ENCODE peak calls at places on chromosomes 4 and X, in eight cellular contexts. E is AG10803, G is AG09309, M is heart left ventricle, F is HepG2, B is transverse colon, S is Karpas-422, Y is fibroblast of the aortic adventitia. W is an unnamed sample.

GRCh38 chr4:168386002-168386401 is 67.5 kb upstream of the DDX60 start:
- DNase-seq in E (peak), G (no peak), M (no peak), F (no peak), B (no peak), S (no peak), Y (peak), W (no peak)

GRCh38 chr4:6992728-6993655 is 50.2 kb upstream of the TADA2B start:
- DNase-seq in E (peak), G (no peak), M (no peak), F (no peak), B (no peak), S (no peak), Y (no peak), W (no peak)

GRCh38 chr4:177322881-177323280 is 13.2 kb downstream of the NEIL3 start:
- DNase-seq in E (no peak), G (no peak), M (no peak), F (no peak), B (no peak), S (no peak), Y (peak), W (no peak)

GRCh38 chrX:65595460-65595876 is 60.9 kb upstream of the LAS1L start:
- DNase-seq in E (peak), G (peak), M (peak), F (peak), B (peak), S (peak), Y (peak), W (peak)

GRCh38 chrX:105975382-105975781 is 63.1 kb downstream of the SERPINA7 start:
- DNase-seq in E (no peak), G (no peak), M (no peak), F (peak), B (no peak), S (peak), Y (peak), W (no peak)

GRCh38 chr4:132056466-132056865 is 1092.6 kb upstream of the PCDH10 start:
- DNase-seq in E (no peak), G (no peak), M (no peak), F (no peak), B (no peak), S (no peak), Y (peak), W (no peak)

GRCh38 chrX:57364145-57364544 is 77.6 kb downstream of the FAAH2 start:
- DNase-seq in E (no peak), G (no peak), M (no peak), F (no peak), B (no peak), S (no peak), Y (no peak), W (no peak)

GRCh38 chr4:151717271-151717670 is 43.5 kb downstream of the GATB start:
- DNase-seq in E (no peak), G (no peak), M (no peak), F (no peak), B (no peak), S (no peak), Y (no peak), W (no peak)

GRCh38 chrX:97311066-97311778 is 427.5 kb downstream of the RPA4 start:
- DNase-seq in E (no peak), G (no peak), M (no peak), F (no peak), B (no peak), S (no peak), Y (no peak), W (no peak)

GRCh38 chr4:1318488-1319213 is 28.4 kb upstream of the UVSSA start:
- DNase-seq in E (no peak), G (no peak), M (peak), F (no peak), B (no peak), S (no peak), Y (no peak), W (no peak)

GRCh38 chrX:41178201-41178600 is 93.0 kb downstream of the USP9X start:
- DNase-seq in E (no peak), G (no peak), M (no peak), F (no peak), B (no peak), S (peak), Y (no peak), W (no peak)

GRCh38 chr4:148800943-148801342 is 358.7 kb upstream of the NR3C2 start:
- DNase-seq in E (peak), G (no peak), M (no peak), F (no peak), B (no peak), S (no peak), Y (no peak), W (no peak)

GRCh38 chr4:52103314-52103713 is 52.2 kb downstream of the SPATA18 start:
- DNase-seq in E (peak), G (no peak), M (no peak), F (no peak), B (no peak), S (peak), Y (peak), W (no peak)

DNA sequence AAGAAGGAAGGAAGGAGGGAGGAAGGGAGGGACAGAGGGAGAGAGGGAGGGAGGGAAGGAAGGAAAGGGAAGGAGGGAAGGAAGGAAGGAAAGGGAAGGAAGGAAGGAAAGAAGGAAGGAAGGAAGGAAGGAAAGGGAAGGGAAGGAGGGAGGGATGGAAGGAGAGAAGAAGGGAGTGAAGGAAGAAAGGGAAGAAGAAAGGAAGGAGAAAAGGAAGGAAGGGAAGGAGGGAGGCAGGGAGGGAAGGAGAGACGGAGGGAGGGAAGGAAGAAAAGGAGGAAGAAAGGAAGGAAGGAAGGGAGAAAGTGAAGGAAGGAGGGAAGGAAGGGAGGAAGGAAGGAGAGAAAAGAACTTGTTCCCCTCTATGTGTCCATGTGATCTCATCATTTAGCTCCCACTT is 465.0 kb downstream of the KCTD8 start:
- DNase-seq in E (no peak), G (no peak), M (no peak), F (no peak), B (no peak), S (no peak), Y (no peak), W (no peak)
- H3K4me3 ChIP-seq in E (no peak), G (no peak), M (no peak), F (no peak), B (no peak), S (no peak), Y (no peak), W (no peak)

GRCh38 chr4:54440394-54441223 is 211.5 kb downstream of the PDGFRA start:
- DNase-seq in E (peak), G (no peak), M (no peak), F (no peak), B (no peak), S (peak), Y (peak), W (no peak)

GRCh38 chr4:54449999-54450398 is 207.8 kb upstream of the KIT start:
- DNase-seq in E (no peak), G (no peak), M (no peak), F (no peak), B (no peak), S (no peak), Y (no peak), W (no peak)

GRCh38 chr4:54446556-54446955 is 211.2 kb upstream of the KIT start:
- DNase-seq in E (peak), G (no peak), M (no peak), F (no peak), B (no peak), S (no peak), Y (no peak), W (no peak)
- H3K4me3 ChIP-seq in E (no peak), G (no peak), M (no peak), F (no peak), B (no peak), S (no peak), Y (no peak), W (no peak)

DNA sequence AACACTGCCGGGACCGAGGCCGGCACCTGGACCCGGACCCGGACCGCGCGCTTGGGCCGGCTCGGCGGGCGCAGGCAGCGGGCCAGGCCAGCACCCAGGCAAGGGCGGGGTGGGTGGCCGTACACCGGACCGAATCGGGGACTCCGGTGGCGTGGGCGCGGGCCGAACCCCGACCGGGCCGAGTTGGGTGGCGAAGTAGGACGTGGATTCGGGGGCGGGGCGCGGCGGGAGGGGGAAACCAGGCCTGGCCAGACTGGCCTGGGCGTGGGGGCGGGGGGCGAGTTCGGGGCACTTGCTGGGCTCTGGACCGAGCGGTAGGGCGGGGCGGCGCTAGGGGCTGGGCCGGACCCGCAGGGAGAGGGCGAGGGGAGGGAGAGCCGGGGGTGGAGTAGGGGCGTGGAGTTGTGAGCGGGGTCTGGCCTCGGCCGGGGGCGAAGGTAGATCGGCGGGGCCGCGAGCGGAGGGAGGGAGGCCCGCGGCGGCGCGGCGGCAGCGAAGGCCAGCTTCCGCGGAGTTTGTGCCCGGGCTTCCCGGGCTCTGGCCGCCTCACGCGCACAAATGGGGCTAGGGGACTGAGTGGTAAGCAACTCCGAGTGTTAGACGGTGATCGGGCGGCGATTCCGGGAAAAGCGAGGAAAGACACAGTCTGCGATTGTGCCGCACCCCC is 1.8 kb upstream of the BCORL1 start:
- DNase-seq in E (no peak), G (no peak), M (peak), F (peak), B (peak), S (no peak), Y (no peak), W (no peak)
- H3K4me3 ChIP-seq in E (peak), G (no peak), M (no peak), F (peak), B (no peak), S (no peak), Y (peak), W (no peak)

GRCh38 chr4:82047731-82048130 is 326.1 kb downstream of the HNRNPD start:
- DNase-seq in E (no peak), G (no peak), M (no peak), F (no peak), B (no peak), S (no peak), Y (no peak), W (no peak)
- H3K4me3 ChIP-seq in E (no peak), G (no peak), M (no peak), F (no peak), B (no peak), S (no peak), Y (no peak), W (no peak)

DNA sequence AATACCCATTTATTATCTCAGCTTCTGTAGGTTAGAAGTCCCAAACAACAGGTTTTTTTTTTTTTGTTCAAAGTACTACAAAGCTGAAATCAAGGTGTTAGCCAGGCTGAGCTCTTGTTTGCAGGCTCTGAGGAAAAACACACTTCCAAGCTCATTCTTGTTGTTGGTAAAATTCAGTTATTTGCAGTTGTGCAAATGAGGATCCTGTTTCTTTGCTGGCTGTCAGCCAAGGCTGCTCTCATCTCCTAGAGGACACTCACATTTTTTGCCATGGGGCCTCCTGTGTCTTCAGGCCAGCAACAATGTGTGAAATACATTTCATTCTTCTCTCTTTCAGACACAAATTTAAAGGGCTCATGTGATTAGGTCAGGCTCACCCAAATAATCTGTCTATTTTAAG is 60.3 kb upstream of the HSD17B10 start:
- DNase-seq in E (peak), G (no peak), M (no peak), F (no peak), B (no peak), S (no peak), Y (no peak), W (peak)
- H3K4me3 ChIP-seq in E (no peak), G (no peak), M (no peak), F (no peak), B (no peak), S (no peak), Y (no peak), W (no peak)

GRCh38 chr4:12884846-12885796 is 599.0 kb downstream of the RAB28 start:
- DNase-seq in E (no peak), G (no peak), M (no peak), F (no peak), B (no peak), S (no peak), Y (no peak), W (no peak)
- H3K4me3 ChIP-seq in E (no peak), G (no peak), M (no peak), F (no peak), B (no peak), S (no peak), Y (no peak), W (no peak)